ENCODE peak calls at places on chromosomes 16 and 17, in five cellular contexts. Q is EL, A is iris pigment epithelial cell, E is IMR-90, W is NCI-H345. F is an unnamed sample.

GRCh38 chr16:19717319-19717718 is 708 bp downstream of the KNOP1 start:
- DNase-seq in W (no peak), Q (peak), E (peak), A (peak), F (no peak)

GRCh38 chr17:48593126-48593829 is at the start of gene HOXB5:
- DNase-seq in A (no peak), W (peak), E (peak), Q (no peak), F (peak)

GRCh38 chr17:53629188-53629587 is 193.5 kb upstream of the KIF2B start:
- DNase-seq in Q (peak), E (peak), A (peak), W (no peak), F (no peak)

GRCh38 chr16:30655815-30656347 is 2.4 kb upstream of the FBRS start:
- DNase-seq in A (no peak), Q (no peak), W (no peak), E (no peak), F (no peak)

GRCh38 chr16:22007509-22008214 is at the start of gene MOSMO:
- DNase-seq in A (peak), W (peak), E (peak), Q (peak), F (peak)

GRCh38 chr17:2042355-2042929 is 620 bp downstream of the OVCA2 start:
- DNase-seq in W (peak), Q (no peak), E (no peak), A (peak), F (peak)

GRCh38 chr17:46874906-46875305 is 23.5 kb downstream of the WNT9B start:
- DNase-seq in A (no peak), E (no peak), Q (no peak), W (no peak), F (no peak)

GRCh38 chr17:80195671-80196529 is 24.2 kb downstream of the SGSH start:
- DNase-seq in A (no peak), E (no peak), Q (peak), W (no peak), F (peak)

GRCh38 chr17:75475144-75475835 is 18.9 kb downstream of the TMEM94 start:
- DNase-seq in A (no peak), E (peak), Q (no peak), W (no peak), F (no peak)

GRCh38 chr16:27455700-27456099 is 53.7 kb downstream of the IL21R start:
- DNase-seq in W (no peak), Q (no peak), E (no peak), A (peak), F (no peak)

GRCh38 chr17:61843435-61843834 is 19.9 kb downstream of the BRIP1 start:
- DNase-seq in A (no peak), W (no peak), E (no peak), Q (no peak), F (no peak)

GRCh38 chr17:80119839-80120238 is 18.5 kb downstream of the GAA start:
- DNase-seq in W (no peak), Q (no peak), E (no peak), A (no peak), F (no peak)

GRCh38 chr17:50835563-50836231 is at the start of gene WFIKKN2:
- DNase-seq in A (no peak), E (no peak), Q (no peak), W (no peak), F (peak)

GRCh38 chr16:2005646-2006045 is 4.0 kb downstream of the ZNF598 start:
- DNase-seq in W (no peak), A (no peak), Q (no peak), E (no peak), F (no peak)

GRCh38 chr17:83098241-83099085 is 19.1 kb downstream of the METRNL start:
- DNase-seq in E (no peak), A (no peak), Q (no peak), W (no peak), F (no peak)

GRCh38 chr17:81097134-81097942 is 62.4 kb downstream of the BAIAP2 start:
- DNase-seq in E (peak), A (peak), Q (peak), W (no peak), F (no peak)

GRCh38 chr17:61584266-61584665 is 6.8 kb downstream of the NACA2 start:
- DNase-seq in Q (no peak), A (no peak), W (no peak), E (no peak), F (no peak)